ENCODE peak calls at places on chromosomes 16 and 17, in six cellular contexts. F is CMK; L is ACHN; O is activated CD4-positive, CD25-positive, alpha-beta regulatory T cell; N is NCI-H1436; W is stimulated activated CD4-positive, alpha-beta T cell treated with anti-CD3 and anti-CD28 coated beads, Interleukin-4, amount 100 ng/mL, for 48 hours. I is an unnamed sample.

GRCh38 chr17:74833501-74834361 is 26.0 kb downstream of the GRIN2C start:
- DNase-seq in F (peak), L (peak), O (no peak), N (no peak), W (no peak), I (no peak)

GRCh38 chr17:37742762-37743611 is 1.9 kb downstream of the HNF1B start:
- DNase-seq in F (no peak), L (peak), O (no peak), N (no peak), W (no peak), I (no peak)

GRCh38 chr16:69833791-69834282 is 71.7 kb downstream of the WWP2 start:
- DNase-seq in F (no peak), L (no peak), O (no peak), N (no peak), W (no peak), I (no peak)

GRCh38 chr16:67563708-67564468 is 1.6 kb downstream of the CTCF start:
- DNase-seq in F (no peak), L (peak), O (no peak), N (peak), W (no peak), I (peak)

GRCh38 chr17:75271955-75272847 is 1.2 kb upstream of the MIF4GD start:
- DNase-seq in F (no peak), L (no peak), O (no peak), N (no peak), W (no peak), I (no peak)

GRCh38 chr17:47102914-47103313 is 86.2 kb downstream of the CDC27 start:
- DNase-seq in F (no peak), L (no peak), O (no peak), N (no peak), W (no peak), I (no peak)

GRCh38 chr17:69874220-69874670 is 200.8 kb upstream of the KCNJ16 start:
- DNase-seq in F (no peak), L (no peak), O (no peak), N (no peak), W (no peak), I (no peak)

GRCh38 chr17:50364715-50365114 is 8.3 kb downstream of the MRPL27 start:
- DNase-seq in F (no peak), L (peak), O (no peak), N (no peak), W (no peak), I (no peak)

GRCh38 chr17:67105213-67105612 is 60.9 kb downstream of the CACNG1 start:
- DNase-seq in F (no peak), L (no peak), O (no peak), N (no peak), W (no peak), I (peak)

GRCh38 chr17:2700491-2701141 is 10.9 kb downstream of the CLUH start:
- DNase-seq in F (no peak), L (no peak), O (no peak), N (no peak), W (no peak), I (no peak)